ENCODE peak calls at places on chromosome 1, in six cellular contexts. A, M, P, T, U and R are unnamed samples.

GRCh38 chr1:107004421-107004820 is 52.1 kb upstream of the PRMT6 start:
- DNase-seq in P (peak; percentile 64), U (no peak), M (no peak), A (no peak), T (no peak), R (no peak)

GRCh38 chr1:101496109-101496508 is 259.3 kb downstream of the S1PR1 start:
- DNase-seq in U (no peak), T (no peak), M (no peak), P (peak; percentile 67), A (no peak), R (no peak)

GRCh38 chr1:11180342-11180744 is 8.8 kb upstream of the ANGPTL7 start:
- DNase-seq in P (no peak), A (no peak), T (no peak), U (no peak), M (no peak), R (no peak)

GRCh38 chr1:53366901-53367502 is 39.1 kb upstream of the LRP8 start:
- DNase-seq in M (peak; percentile 6), A (no peak), P (no peak), U (no peak), T (no peak), R (no peak)

GRCh38 chr1:167718926-167719691 is 2.7 kb upstream of the MPZL1 start:
- DNase-seq in T (peak; percentile 91), U (no peak), M (no peak), A (peak; percentile 19), P (no peak), R (no peak)

GRCh38 chr1:29789221-29789909 is 553.0 kb downstream of the PTPRU start:
- DNase-seq in T (no peak), M (no peak), A (no peak), P (peak; percentile 69), U (no peak), R (no peak)

GRCh38 chr1:47809301-47810084 is 187.7 kb downstream of the TRABD2B start:
- DNase-seq in T (peak; percentile 16), U (no peak), P (peak; percentile 49), M (no peak), A (no peak), R (no peak)

GRCh38 chr1:29993950-29994349 is 729.4 kb downstream of the MATN1 start:
- DNase-seq in A (no peak), U (no peak), T (no peak), M (no peak), P (no peak), R (no peak)

GRCh38 chr1:77976433-77977076 is 2.3 kb downstream of the FUBP1 start:
- DNase-seq in T (peak; percentile 23), U (no peak), M (no peak), P (no peak), A (peak; percentile 18), R (peak; percentile 15)

GRCh38 chr1:21126324-21126723 is 50.4 kb downstream of the EIF4G3 start:
- DNase-seq in A (no peak), P (peak; percentile 7), T (peak; percentile 65), U (no peak), M (no peak), R (no peak)

GRCh38 chr1:206875752-206876380 is 10.4 kb downstream of the IL20 start:
- DNase-seq in P (no peak), A (no peak), T (no peak), U (no peak), M (no peak), R (no peak)
- H3K36me3 ChIP-seq in P (no peaks in the 10 kb centered on the region), A (no peaks in the 10 kb centered on the region), T (no peaks in the 10 kb centered on the region), U (no peaks in the 10 kb centered on the region), M (no peaks in the 10 kb centered on the region), R (no peaks in the 10 kb centered on the region)

GRCh38 chr1:9726406-9726805 is 74.9 kb downstream of the PIK3CD start:
- DNase-seq in P (no peak), A (no peak), M (no peak), T (no peak), U (no peak), R (no peak)
- H3K36me3 ChIP-seq in P (peaks cover 32% of the 10 kb centered on the region), A (no peaks in the 10 kb centered on the region), M (peaks cover 14% of the 10 kb centered on the region), T (peaks cover 6% of the 10 kb centered on the region), U (peaks cover 47% of the 10 kb centered on the region), R (peaks cover 19% of the 10 kb centered on the region)

GRCh38 chr1:37575692-37576091 is 19.0 kb downstream of the DNALI1 start:
- DNase-seq in T (no peak), P (no peak), A (no peak), U (no peak), M (no peak), R (no peak)
- H3K36me3 ChIP-seq in T (peaks cover 14% of the 10 kb centered on the region), P (peaks cover 19% of the 10 kb centered on the region), A (peaks cover 2% of the 10 kb centered on the region), U (peaks cover 20% of the 10 kb centered on the region), M (peaks cover 4% of the 10 kb centered on the region), R (peaks cover 87% of the 10 kb centered on the region)

DNA sequence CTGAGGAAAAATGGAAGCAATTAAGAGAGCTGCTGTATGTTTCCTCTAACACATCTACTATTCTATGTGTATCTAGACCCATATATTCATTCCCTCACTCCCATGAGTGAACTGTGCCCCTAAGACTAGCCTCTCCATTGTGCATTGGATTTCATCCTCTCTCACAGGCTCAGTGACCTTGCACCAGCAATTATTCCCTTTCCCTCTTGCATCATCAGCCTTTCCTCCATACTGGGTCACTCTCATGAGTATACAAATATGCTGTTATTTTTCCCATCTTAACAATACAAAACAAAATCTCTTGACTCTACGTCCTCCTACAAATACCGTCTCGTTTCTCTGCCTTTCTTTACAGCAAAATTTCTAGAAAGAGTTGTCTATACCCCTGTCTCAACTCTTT is 29.4 kb upstream of the METTL18 start:
- DNase-seq in U (no peak), M (no peak), T (no peak), P (no peak), A (no peak), R (no peak)
- H3K36me3 ChIP-seq in U (no peaks in the 10 kb centered on the region), M (no peaks in the 10 kb centered on the region), T (peaks cover 7% of the 10 kb centered on the region), P (no peaks in the 10 kb centered on the region), A (peaks cover 5% of the 10 kb centered on the region), R (peaks cover 38% of the 10 kb centered on the region)